ENCODE peak calls at places on chromosomes 13 and 19, in eight cellular contexts. J is IMR-90, W is SK-N-SH, X is HepG2, A is GM12878, L is K562, S is A549, G is H1. R is an unnamed sample.

GRCh38 chr13:20424559-20424852 is 101.2 kb downstream of the CRYL1 start:
- DNase-seq in J (no peak), W (no peak), X (no peak), A (no peak), L (no peak), S (no peak), G (no peak), R (no peak)

GRCh38 chr19:3692141-3693029 is 7.9 kb downstream of the PIP5K1C start:
- DNase-seq in J (no peak), W (peak), X (no peak), A (no peak), L (peak), S (no peak), G (peak), R (no peak)

GRCh38 chr13:109389456-109389855 is 396.9 kb downstream of the IRS2 start:
- DNase-seq in J (peak), W (no peak), X (no peak), A (no peak), L (no peak), S (no peak), G (no peak), R (no peak)

GRCh38 chr13:24228852-24229458 is 68.4 kb downstream of the SPATA13 start:
- DNase-seq in J (peak), W (peak), X (peak), A (no peak), L (peak), S (peak), G (no peak), R (peak)

GRCh38 chr19:48708471-48708870 is 11.1 kb downstream of the MAMSTR start:
- DNase-seq in J (no peak), W (no peak), X (no peak), A (no peak), L (no peak), S (no peak), G (peak), R (no peak)

GRCh38 chr19:16266586-16266942 is 58.1 kb upstream of the KLF2 start:
- DNase-seq in J (no peak), W (no peak), X (no peak), A (no peak), L (no peak), S (no peak), G (no peak), R (no peak)

GRCh38 chr19:50547385-50548190 is 20.6 kb downstream of the LRRC4B start:
- DNase-seq in J (no peak), W (peak), X (no peak), A (no peak), L (no peak), S (no peak), G (no peak), R (no peak)

GRCh38 chr19:15331419-15332310 is 674 bp downstream of the BRD4 start:
- DNase-seq in J (no peak), W (peak), X (no peak), A (no peak), L (peak), S (peak), G (peak), R (no peak)

GRCh38 chr13:89066868-89067466 is 1395.8 kb downstream of the SLITRK5 start:
- DNase-seq in J (peak), W (peak), X (peak), A (no peak), L (no peak), S (peak), G (no peak), R (peak)

GRCh38 chr13:98998831-98999634 is 21.2 kb upstream of the DOCK9 start:
- DNase-seq in J (no peak), W (no peak), X (no peak), A (peak), L (no peak), S (no peak), G (no peak), R (no peak)

GRCh38 chr19:3514930-3515329 is 8.8 kb downstream of the FZR1 start:
- DNase-seq in J (peak), W (no peak), X (no peak), A (no peak), L (no peak), S (no peak), G (no peak), R (no peak)

GRCh38 chr13:111006508-111007031 is 91.7 kb upstream of the ANKRD10 start:
- DNase-seq in J (peak), W (no peak), X (no peak), A (no peak), L (peak), S (no peak), G (no peak), R (no peak)

GRCh38 chr19:4730740-4731171 is 7.1 kb upstream of the DPP9 start:
- DNase-seq in J (no peak), W (peak), X (no peak), A (no peak), L (peak), S (no peak), G (peak), R (peak)

GRCh38 chr19:58543826-58544590 is at the start of gene TRIM28:
- DNase-seq in J (peak), W (peak), X (peak), A (peak), L (peak), S (peak), G (peak), R (peak)

GRCh38 chr19:3565177-3565576 is 7.6 kb upstream of the HMG20B start:
- DNase-seq in J (peak), W (no peak), X (peak), A (no peak), L (no peak), S (peak), G (no peak), R (peak)

GRCh38 chr13:110118106-110118505 is 188.9 kb downstream of the COL4A1 start:
- DNase-seq in J (no peak), W (no peak), X (no peak), A (no peak), L (no peak), S (no peak), G (peak), R (no peak)

GRCh38 chr19:2385053-2385721 is 25.1 kb downstream of the TMPRSS9 start:
- DNase-seq in J (peak), W (peak), X (peak), A (no peak), L (peak), S (peak), G (peak), R (peak)

GRCh38 chr19:2495130-2495641 is 19.3 kb downstream of the GADD45B start:
- DNase-seq in J (peak), W (peak), X (no peak), A (no peak), L (no peak), S (peak), G (no peak), R (no peak)

GRCh38 chr19:2391118-2391725 is 31.2 kb downstream of the TMPRSS9 start:
- DNase-seq in J (peak), W (peak), X (peak), A (peak), L (peak), S (peak), G (no peak), R (peak)

GRCh38 chr19:13610042-13610691 is 103.9 kb upstream of the CACNA1A start:
- DNase-seq in J (no peak), W (no peak), X (no peak), A (no peak), L (no peak), S (peak), G (no peak), R (no peak)

GRCh38 chr13:84096221-84096620 is 213.9 kb upstream of the SLITRK1 start:
- DNase-seq in J (peak), W (no peak), X (no peak), A (no peak), L (no peak), S (no peak), G (no peak), R (no peak)

GRCh38 chr13:72643339-72643989 is 84.0 kb downstream of the MZT1 start:
- DNase-seq in J (peak), W (peak), X (peak), A (no peak), L (peak), S (peak), G (peak), R (peak)

GRCh38 chr19:56107626-56108351 is 13.3 kb downstream of the ZNF787 start:
- DNase-seq in J (no peak), W (no peak), X (no peak), A (no peak), L (no peak), S (no peak), G (no peak), R (no peak)

GRCh38 chr13:113034451-113035208 is 65.6 kb downstream of the MCF2L start:
- DNase-seq in J (peak), W (peak), X (peak), A (no peak), L (peak), S (peak), G (peak), R (no peak)

GRCh38 chr13:27962982-27963381 is 6.1 kb downstream of the CDX2 start:
- DNase-seq in J (no peak), W (no peak), X (no peak), A (no peak), L (no peak), S (no peak), G (no peak), R (no peak)

DNA sequence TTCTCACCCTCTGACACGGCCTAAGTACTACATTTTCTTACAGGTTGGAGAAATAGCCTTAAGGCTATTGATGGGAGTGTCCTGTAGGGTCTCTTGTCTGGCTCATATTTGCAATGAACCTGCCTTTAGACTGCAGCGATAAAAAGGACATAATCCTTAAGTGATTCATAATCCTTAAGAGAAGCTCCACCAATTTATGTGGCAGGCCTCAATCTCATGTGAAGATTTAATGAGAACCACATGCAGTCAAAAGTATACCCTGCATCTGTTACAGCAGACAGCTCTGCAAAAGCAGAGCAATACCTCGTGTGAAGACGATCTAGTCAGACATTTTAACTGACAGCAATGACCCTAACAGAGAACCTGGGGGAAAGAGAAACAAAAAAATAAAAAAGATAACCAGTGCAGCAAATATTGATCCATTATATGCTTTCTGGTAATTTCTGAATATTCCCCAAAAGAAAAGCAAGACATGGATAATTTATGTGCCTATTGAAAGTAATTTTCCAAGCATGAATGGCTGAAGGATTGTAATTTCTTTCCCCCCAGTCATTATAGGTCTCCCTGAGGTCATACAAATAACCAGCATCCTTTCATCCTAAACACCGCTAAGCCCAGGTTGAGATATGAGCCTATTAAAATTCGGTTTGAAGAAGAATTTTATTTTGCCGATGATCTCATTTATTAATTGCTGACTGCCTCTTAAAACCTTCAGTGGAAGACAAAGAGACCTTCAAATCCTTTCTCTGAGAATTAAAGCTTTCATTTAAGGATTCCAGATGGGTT is 321.8 kb upstream of the NBEA start:
- DNase-seq in J (no peak), W (peak), X (no peak), A (no peak), L (no peak), S (no peak), G (no peak), R (no peak)
- TF ChIP-seq RAD21 in J (no peak), W (no peak), X (no peak), A (no peak), L (no peak), S (no peak), G (no peak), R (no peak)

DNA sequence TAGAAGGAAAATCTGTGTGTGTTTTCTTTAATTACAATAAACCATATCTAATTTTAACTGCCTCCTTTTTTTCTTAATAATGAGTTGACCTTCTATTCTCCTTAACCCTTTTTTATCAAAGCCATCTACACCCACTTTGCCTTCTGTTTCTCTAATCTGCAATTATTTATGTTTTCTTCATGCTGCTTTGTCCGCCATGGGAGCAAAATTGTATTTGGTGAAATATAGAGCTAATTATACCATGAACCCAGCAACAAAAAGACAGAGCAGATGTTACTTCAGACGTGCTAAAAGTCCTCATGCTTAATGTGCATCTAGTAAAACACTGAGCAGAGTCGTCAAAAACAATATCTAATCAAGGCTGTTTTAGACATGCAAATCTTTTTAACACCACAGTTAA is 264.7 kb downstream of the DACH1 start:
- DNase-seq in J (no peak), W (no peak), X (no peak), A (no peak), L (no peak), S (no peak), G (no peak), R (no peak)
- TF ChIP-seq RAD21 in J (no peak), W (no peak), X (no peak), A (no peak), L (no peak), S (no peak), G (no peak), R (no peak)

GRCh38 chr13:26015276-26015934 is 36.4 kb downstream of the SHISA2 start:
- DNase-seq in J (no peak), W (no peak), X (no peak), A (no peak), L (no peak), S (no peak), G (peak), R (no peak)

GRCh38 chr13:26007774-26008173 is 44.0 kb downstream of the SHISA2 start:
- DNase-seq in J (no peak), W (no peak), X (no peak), A (no peak), L (no peak), S (no peak), G (no peak), R (no peak)

GRCh38 chr13:26011208-26011573 is 40.6 kb downstream of the SHISA2 start:
- DNase-seq in J (no peak), W (no peak), X (no peak), A (no peak), L (no peak), S (no peak), G (no peak), R (no peak)

GRCh38 chr13:26010487-26011207 is 41.2 kb downstream of the SHISA2 start:
- DNase-seq in J (no peak), W (no peak), X (no peak), A (no peak), L (no peak), S (no peak), G (no peak), R (no peak)

DNA sequence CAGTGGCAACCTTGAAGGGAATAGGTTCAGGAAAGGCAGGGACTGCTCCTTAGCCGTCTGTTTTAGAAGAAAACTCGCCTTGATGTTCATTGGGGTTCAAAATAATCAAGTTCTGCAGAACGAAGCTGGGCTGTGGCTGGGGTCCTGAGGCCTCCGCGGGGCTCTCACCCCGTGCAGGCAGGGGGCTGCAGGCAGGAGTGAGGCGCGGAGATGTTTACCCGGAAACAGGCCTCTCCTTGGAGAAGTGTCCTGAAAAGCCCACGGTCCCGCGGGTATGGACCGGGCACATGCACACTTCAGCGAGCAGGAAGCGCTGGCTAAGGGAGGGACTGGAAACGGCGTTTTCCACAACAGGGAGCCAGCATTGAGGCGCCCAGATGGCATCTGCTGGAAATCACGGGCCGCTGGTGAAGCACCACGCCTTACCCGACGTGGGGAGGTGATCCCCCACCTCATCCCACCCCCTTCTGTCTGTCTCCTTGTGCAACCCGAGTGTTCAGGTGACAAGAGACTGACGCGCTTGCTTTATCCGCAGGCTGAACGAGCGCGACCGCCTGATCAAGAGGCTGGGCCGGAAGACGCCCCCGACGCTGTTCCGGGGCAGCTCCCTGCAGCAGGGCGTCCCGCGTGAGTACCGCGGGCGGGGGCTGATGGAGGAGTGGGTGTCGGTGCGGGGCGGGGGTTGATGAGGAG is 39.7 kb downstream of the SHISA2 start:
- DNase-seq in J (no peak), W (no peak), X (no peak), A (no peak), L (no peak), S (no peak), G (peak), R (no peak)
- TF ChIP-seq RAD21 in J (no peak), W (no peak), X (no peak), A (no peak), L (no peak), S (no peak), G (no peak), R (no peak)

GRCh38 chr19:31727536-31727935 is 378.3 kb upstream of the TSHZ3 start:
- DNase-seq in J (no peak), W (no peak), X (no peak), A (no peak), L (no peak), S (no peak), G (no peak), R (no peak)
- TF ChIP-seq RAD21 in J (no peak), W (no peak), X (no peak), A (no peak), L (no peak), S (no peak), G (no peak), R (no peak)

GRCh38 chr19:17522988-17523872 is 11.8 kb downstream of the PGLS start:
- DNase-seq in J (no peak), W (no peak), X (no peak), A (peak), L (no peak), S (no peak), G (no peak), R (no peak)
- TF ChIP-seq RAD21 in J (no peak), W (no peak), X (no peak), A (peak), L (no peak), S (no peak), G (no peak), R (no peak)

GRCh38 chr13:21463424-21463823 is 4.3 kb upstream of the ZDHHC20 start:
- DNase-seq in J (no peak), W (no peak), X (no peak), A (no peak), L (no peak), S (no peak), G (no peak), R (no peak)

GRCh38 chr13:21470785-21471184 is 11.7 kb upstream of the ZDHHC20 start:
- DNase-seq in J (no peak), W (no peak), X (no peak), A (no peak), L (no peak), S (no peak), G (no peak), R (no peak)

GRCh38 chr13:21466527-21466926 is 7.4 kb upstream of the ZDHHC20 start:
- DNase-seq in J (no peak), W (no peak), X (no peak), A (no peak), L (no peak), S (no peak), G (no peak), R (no peak)

GRCh38 chr13:21465710-21466160 is 6.6 kb upstream of the ZDHHC20 start:
- DNase-seq in J (no peak), W (no peak), X (peak), A (no peak), L (no peak), S (no peak), G (peak), R (no peak)
- TF ChIP-seq RAD21 in J (no peak), W (no peak), X (no peak), A (no peak), L (no peak), S (no peak), G (no peak), R (no peak)

GRCh38 chr13:75635101-75635620 is 969 bp upstream of the LMO7 start:
- DNase-seq in J (no peak), W (no peak), X (peak), A (no peak), L (no peak), S (no peak), G (no peak), R (no peak)
- TF ChIP-seq RAD21 in J (no peak), W (no peak), X (no peak), A (no peak), L (no peak), S (no peak), G (no peak), R (no peak)